ENCODE peak calls at places on chromosomes 4 and X, in five cellular contexts. C is Caki2, A is fibroblast of gingiva, U is T-helper 1 cell, Z is lung. I is an unnamed sample.

GRCh38 chrX:128464091-128464490 is 411.9 kb upstream of the ACTRT1 start:
- DNase-seq in C (peak), A (no peak), U (no peak), Z (no peak), I (no peak)

GRCh38 chr4:146978641-146979040 is 33.0 kb upstream of the TTC29 start:
- DNase-seq in C (no peak), A (no peak), U (no peak), Z (no peak), I (no peak)

GRCh38 chr4:124044330-124044729 is 647.7 kb downstream of the SPRY1 start:
- DNase-seq in C (no peak), A (no peak), U (no peak), Z (no peak), I (no peak)

GRCh38 chr4:172573899-172574298 is 594.7 kb upstream of the GALNT7 start:
- DNase-seq in C (no peak), A (no peak), U (no peak), Z (no peak), I (no peak)

GRCh38 chr4:183388777-183389176 is 55.7 kb upstream of the CDKN2AIP start:
- DNase-seq in C (no peak), A (no peak), U (no peak), Z (no peak), I (no peak)

GRCh38 chr4:156924774-156925173 is 46.8 kb downstream of the PDGFC start:
- DNase-seq in C (no peak), A (no peak), U (no peak), Z (no peak), I (no peak)

GRCh38 chr4:7384929-7385890 is 49.5 kb downstream of the PSAPL1 start:
- DNase-seq in C (no peak), A (no peak), U (no peak), Z (no peak), I (no peak)

GRCh38 chrX:100980608-100981497 is 11.3 kb downstream of the ARL13A start:
- DNase-seq in C (peak), A (peak), U (no peak), Z (peak), I (peak)

GRCh38 chrX:22141061-22141460 is 108.9 kb downstream of the PHEX start:
- DNase-seq in C (no peak), A (no peak), U (no peak), Z (no peak), I (no peak)

GRCh38 chr4:152972821-152973613 is 36.9 kb downstream of the FHDC1 start:
- DNase-seq in C (peak), A (peak), U (no peak), Z (no peak), I (no peak)

GRCh38 chr4:9875516-9875915 is 94.1 kb downstream of the DRD5 start:
- DNase-seq in C (no peak), A (no peak), U (no peak), Z (no peak), I (no peak)

GRCh38 chr4:54082168-54082567 is 17.8 kb upstream of the CHIC2 start:
- DNase-seq in C (peak), A (peak), U (no peak), Z (no peak), I (peak)

GRCh38 chr4:124143632-124144031 is 568.9 kb downstream of the ANKRD50 start:
- DNase-seq in C (no peak), A (no peak), U (no peak), Z (no peak), I (no peak)

GRCh38 chrX:16643160-16643559 is 6.8 kb upstream of the S100G start:
- DNase-seq in C (no peak), A (peak), U (no peak), Z (no peak), I (no peak)

GRCh38 chr4:24104173-24104572 is 214.3 kb upstream of the PPARGC1A start:
- DNase-seq in C (peak), A (peak), U (no peak), Z (no peak), I (no peak)

GRCh38 chr4:8690216-8690786 is 97.7 kb downstream of the CPZ start:
- DNase-seq in C (no peak), A (no peak), U (no peak), Z (no peak), I (no peak)

GRCh38 chrX:54602563-54602962 is 72.5 kb downstream of the GNL3L start:
- DNase-seq in C (no peak), A (no peak), U (no peak), Z (no peak), I (no peak)

GRCh38 chr4:80173387-80173786 is 23.9 kb upstream of the PRDM8 start:
- DNase-seq in C (no peak), A (peak), U (no peak), Z (no peak), I (no peak)

GRCh38 chr4:123941306-123941705 is 544.7 kb downstream of the SPRY1 start:
- DNase-seq in C (no peak), A (no peak), U (no peak), Z (no peak), I (no peak)

GRCh38 chr4:13928214-13928613 is 300.7 kb upstream of the BOD1L1 start:
- DNase-seq in C (no peak), A (no peak), U (no peak), Z (no peak), I (no peak)

GRCh38 chr4:52263612-52264011 is 212.5 kb downstream of the SPATA18 start:
- DNase-seq in C (no peak), A (peak), U (no peak), Z (no peak), I (no peak)

GRCh38 chr4:151304226-151304625 is 21.2 kb downstream of the SH3D19 start:
- DNase-seq in C (no peak), A (no peak), U (no peak), Z (no peak), I (no peak)

GRCh38 chr4:182085051-182085480 is 158.1 kb upstream of the TENM3 start:
- DNase-seq in C (no peak), A (no peak), U (no peak), Z (no peak), I (no peak)

GRCh38 chr4:105748222-105748621 is 39.6 kb downstream of the GSTCD start:
- DNase-seq in C (no peak), A (no peak), U (no peak), Z (no peak), I (no peak)

GRCh38 chr4:3257125-3257690 is 8.2 kb downstream of the MSANTD1 start:
- DNase-seq in C (no peak), A (no peak), U (no peak), Z (no peak), I (peak)